ENCODE peak calls at places on chromosomes 6 and 20, in eight cellular contexts. E is esophagus muscularis mucosa, M is transverse colon, L is HCT116, U is GM23338, Y is Panc1, C is breast epithelium, V is K562. P is an unnamed sample.
A peak's percentile ranks its signal among the peaks of the same experiment; 100 is the strongest.

GRCh38 chr20:32820000-32820697 is 395 bp downstream of the MAPRE1 start:
- DNase-seq in V (peak; percentile 89), E (no peak), L (peak; percentile 15), U (peak; percentile 96), C (no peak), M (no peak), Y (no peak), P (peak; percentile 64)

GRCh38 chr6:65955034-65955433 is 248.0 kb upstream of the EYS start:
- DNase-seq in M (no peak), Y (no peak), E (no peak), L (no peak), V (no peak), U (no peak), C (no peak), P (no peak)

GRCh38 chr6:157864185-157864761 is 41.2 kb downstream of the SNX9 start:
- DNase-seq in M (no peak), E (no peak), L (no peak), C (no peak), U (no peak), Y (no peak), V (no peak), P (no peak)

GRCh38 chr6:134437376-134437775 is 119.5 kb upstream of the SGK1 start:
- DNase-seq in U (no peak), E (no peak), C (no peak), Y (no peak), L (no peak), M (peak; percentile 16), V (peak; percentile 20), P (peak; percentile 23)

GRCh38 chr20:53606364-53606985 is 12.8 kb upstream of the ZNF217 start:
- DNase-seq in V (no peak), Y (no peak), C (peak; percentile 20), M (no peak), U (no peak), L (no peak), E (no peak), P (peak; percentile 91)

GRCh38 chr6:53706525-53706924 is 41.0 kb upstream of the KLHL31 start:
- DNase-seq in M (no peak), E (no peak), C (no peak), V (no peak), Y (no peak), L (no peak), U (no peak), P (peak; percentile 19)

GRCh38 chr6:168408504-168409136 is 32.4 kb upstream of the SMOC2 start:
- DNase-seq in M (no peak), U (no peak), Y (no peak), E (no peak), V (no peak), L (no peak), C (no peak), P (no peak)

GRCh38 chr20:44911264-44911921 is 1.5 kb downstream of the PABPC1L start:
- DNase-seq in L (peak; percentile 69), E (no peak), V (peak; percentile 83), U (peak; percentile 88), Y (no peak), C (peak; percentile 72), M (peak; percentile 52), P (peak; percentile 42)

GRCh38 chr20:59738851-59739250 is 134.5 kb downstream of the PHACTR3 start:
- DNase-seq in C (no peak), M (no peak), U (no peak), E (no peak), L (no peak), V (no peak), Y (no peak), P (no peak)

GRCh38 chr6:49453221-49453620 is 9.8 kb downstream of the MMUT start:
- DNase-seq in V (no peak), E (no peak), M (no peak), L (no peak), C (no peak), Y (no peak), U (peak; percentile 45), P (peak; percentile 8)

DNA sequence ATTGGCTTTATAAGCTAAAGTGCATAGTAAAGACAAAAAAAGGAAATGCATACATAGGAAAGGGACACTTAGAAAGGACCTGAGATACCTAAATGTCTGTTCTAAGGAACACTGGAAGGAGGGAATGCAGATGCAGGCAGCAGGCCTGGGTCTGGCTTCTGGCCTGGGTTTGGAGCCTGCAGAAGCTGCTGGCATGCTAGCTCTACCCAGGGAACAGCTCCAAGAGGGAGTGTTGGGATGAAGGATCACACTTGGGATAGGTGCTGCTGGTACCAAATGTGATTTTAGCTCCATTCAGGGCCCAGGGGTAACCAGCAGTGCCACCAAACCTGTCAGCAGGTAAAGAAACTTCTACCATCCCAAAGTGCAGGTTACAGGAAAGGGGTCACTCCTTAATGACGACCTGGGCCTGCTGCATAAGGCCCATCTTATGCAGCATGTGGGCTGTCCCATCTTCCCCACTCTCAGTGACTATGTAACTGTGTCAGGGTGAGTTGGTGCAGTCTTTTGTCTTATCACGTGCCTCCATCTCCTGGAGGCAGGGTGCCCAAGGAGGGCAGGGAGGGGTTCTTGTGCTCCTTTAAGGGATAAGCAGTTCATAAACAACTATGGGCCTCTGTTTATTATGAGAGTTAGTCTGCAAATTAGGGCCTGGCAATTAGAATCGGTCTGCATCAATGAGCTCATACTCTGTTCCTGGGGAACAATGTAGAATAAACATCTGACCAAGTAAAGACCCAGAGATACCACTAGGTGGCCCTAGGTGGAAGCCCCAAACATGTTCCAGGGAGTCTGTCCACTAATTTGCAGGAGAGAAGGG is 26.9 kb downstream of the DDX27 start:
- DNase-seq in V (peak; percentile 50), U (peak; percentile 71), M (no peak), C (no peak), E (no peak), L (peak; percentile 23), Y (peak; percentile 42), P (peak; percentile 72)
- TF ChIP-seq POLR2AphosphoS5 in V (no peak), U (no peak), M (no peak), C (no peak), E (no peak), L (no peak), Y (no peak), P (no peak)

GRCh38 chr6:43367245-43367984 is 2.0 kb downstream of the ZNF318 start:
- DNase-seq in E (no peak), M (no peak), L (no peak), Y (no peak), V (no peak), U (no peak), C (no peak), P (no peak)
- TF ChIP-seq POLR2AphosphoS5 in E (no peak), M (no peak), L (no peak), Y (no peak), V (no peak), U (no peak), C (no peak), P (no peak)

DNA sequence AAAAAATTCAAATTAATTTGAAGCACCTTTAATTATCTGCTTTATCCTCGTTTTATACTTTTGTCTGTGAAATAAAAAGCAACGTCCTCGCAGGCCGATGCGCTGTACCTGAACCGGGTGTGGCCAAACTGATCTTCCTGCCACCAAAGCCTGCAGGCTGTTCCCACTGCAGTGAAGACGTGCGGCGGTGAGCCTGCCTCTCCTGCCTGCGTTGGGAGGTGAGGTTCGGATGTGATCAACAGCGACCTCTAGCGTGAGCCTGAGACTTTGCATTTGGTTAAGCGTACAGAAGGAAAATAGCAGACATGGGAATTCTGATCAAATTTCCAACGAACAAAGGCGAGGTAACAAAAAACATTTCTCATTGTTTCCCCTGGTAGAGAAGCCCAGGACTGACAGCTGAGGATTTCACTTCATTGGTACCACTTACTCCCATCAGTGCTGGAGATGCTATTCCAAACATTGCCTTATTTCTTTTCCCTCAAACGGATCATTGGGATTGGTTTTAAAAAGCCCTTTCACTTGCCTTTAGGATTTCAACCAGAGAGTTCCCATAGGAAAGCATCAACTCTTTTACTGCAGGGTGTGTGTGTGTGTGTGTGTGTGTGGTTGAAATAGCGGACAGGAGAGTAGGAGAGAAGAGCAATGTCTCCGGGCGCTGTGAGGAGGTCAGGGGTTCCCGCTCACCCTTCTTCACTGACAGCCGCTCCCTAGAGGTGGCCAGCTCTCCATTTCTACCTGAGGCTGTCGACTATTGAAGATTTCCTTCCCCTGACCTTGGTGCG is 56.6 kb upstream of the CCN6 start:
- DNase-seq in L (peak; percentile 63), V (peak; percentile 69), U (peak; percentile 87), Y (peak; percentile 67), C (peak; percentile 83), E (no peak), M (peak; percentile 80), P (peak; percentile 74)
- TF ChIP-seq POLR2AphosphoS5 in L (no peak), V (no peak), U (no peak), Y (no peak), C (peak; percentile 51), E (peak; percentile 60), M (no peak), P (no peak)

GRCh38 chr6:142728910-142729481 is 216.0 kb downstream of the HIVEP2 start:
- DNase-seq in Y (no peak), E (no peak), L (no peak), C (no peak), U (no peak), V (no peak), M (no peak), P (peak; percentile 95)

GRCh38 chr6:142725024-142725770 is 219.8 kb downstream of the HIVEP2 start:
- DNase-seq in Y (no peak), M (no peak), L (no peak), E (no peak), U (no peak), V (no peak), C (no peak), P (no peak)

GRCh38 chr6:142729618-142730017 is 215.4 kb downstream of the HIVEP2 start:
- DNase-seq in U (no peak), V (no peak), M (no peak), E (no peak), Y (no peak), L (no peak), C (no peak), P (no peak)

GRCh38 chr6:142726616-142727015 is 218.4 kb downstream of the HIVEP2 start:
- DNase-seq in C (no peak), E (no peak), L (no peak), M (no peak), Y (no peak), U (no peak), V (no peak), P (no peak)

GRCh38 chr6:142728367-142728766 is 216.6 kb downstream of the HIVEP2 start:
- DNase-seq in E (no peak), U (no peak), C (no peak), Y (no peak), M (peak; percentile 11), L (no peak), V (no peak), P (no peak)
- TF ChIP-seq POLR2AphosphoS5 in E (no peak), U (no peak), C (no peak), Y (no peak), M (no peak), L (no peak), V (no peak), P (no peak)

GRCh38 chr6:159777240-159777904 is 12.0 kb downstream of the TCP1 start:
- DNase-seq in C (no peak), V (no peak), M (peak; percentile 56), Y (no peak), L (no peak), E (no peak), U (no peak), P (no peak)
- TF ChIP-seq POLR2AphosphoS5 in C (no peak), V (peak; percentile 32), M (peak; percentile 17), Y (no peak), L (peak; percentile 32), E (no peak), U (peak; percentile 39), P (no peak)